ENCODE peak calls at places on chromosome 22, in seven cellular contexts. One of them, this sample, is unnamed.

GRCh38 chr22:17938484-17938924 is 85.9 kb downstream of the MICAL3 start:
- DNase-seq in GM23248: no peak
- DNase-seq in HepG2: peak; percentile 44
- DNase-seq in CD8-positive, alpha-beta memory T cell: no peak
- DNase-seq in heart right ventricle: no peak
- DNase-seq in lung: no peak
- DNase-seq in transverse colon: no peak
- DNase-seq in this sample: no peak

GRCh38 chr22:32326647-32327046 is 31.0 kb upstream of the RFPL3 start:
- DNase-seq in CD8-positive, alpha-beta memory T cell: no peak
- DNase-seq in GM23248: no peak
- DNase-seq in heart right ventricle: no peak
- DNase-seq in transverse colon: no peak
- DNase-seq in lung: peak; percentile 22
- DNase-seq in HepG2: no peak
- DNase-seq in this sample: no peak

GRCh38 chr22:44532466-44533025 is 34.5 kb upstream of the RTL6 start:
- DNase-seq in heart right ventricle: no peak
- DNase-seq in lung: no peak
- DNase-seq in transverse colon: no peak
- DNase-seq in GM23248: no peak
- DNase-seq in HepG2: no peak
- DNase-seq in CD8-positive, alpha-beta memory T cell: no peak
- DNase-seq in this sample: no peak

GRCh38 chr22:22460060-22460459 is 48.5 kb downstream of the ZNF280B start:
- DNase-seq in transverse colon: no peak
- DNase-seq in lung: no peak
- DNase-seq in CD8-positive, alpha-beta memory T cell: no peak
- DNase-seq in heart right ventricle: no peak
- DNase-seq in GM23248: no peak
- DNase-seq in HepG2: no peak
- DNase-seq in this sample: no peak

GRCh38 chr22:45334528-45334927 is 24.8 kb downstream of the FAM118A start:
- DNase-seq in transverse colon: no peak
- DNase-seq in GM23248: no peak
- DNase-seq in HepG2: no peak
- DNase-seq in CD8-positive, alpha-beta memory T cell: no peak
- DNase-seq in heart right ventricle: no peak
- DNase-seq in lung: no peak
- DNase-seq in this sample: no peak

GRCh38 chr22:40008726-40009125 is 14.0 kb downstream of the FAM83F start:
- DNase-seq in CD8-positive, alpha-beta memory T cell: no peak
- DNase-seq in lung: no peak
- DNase-seq in GM23248: no peak
- DNase-seq in heart right ventricle: no peak
- DNase-seq in HepG2: no peak
- DNase-seq in transverse colon: no peak
- DNase-seq in this sample: no peak

GRCh38 chr22:17782158-17782557 is 7.9 kb upstream of the BID start:
- DNase-seq in transverse colon: no peak
- DNase-seq in GM23248: no peak
- DNase-seq in lung: no peak
- DNase-seq in CD8-positive, alpha-beta memory T cell: no peak
- DNase-seq in heart right ventricle: no peak
- DNase-seq in HepG2: no peak
- DNase-seq in this sample: no peak

GRCh38 chr22:43287441-43287840 is 55.7 kb downstream of the SCUBE1 start:
- DNase-seq in CD8-positive, alpha-beta memory T cell: no peak
- DNase-seq in lung: no peak
- DNase-seq in heart right ventricle: no peak
- DNase-seq in transverse colon: no peak
- DNase-seq in HepG2: no peak
- DNase-seq in GM23248: no peak
- DNase-seq in this sample: no peak

GRCh38 chr22:50544078-50544745 is 1.5 kb upstream of the KLHDC7B start:
- DNase-seq in transverse colon: peak; percentile 91
- DNase-seq in lung: peak; percentile 82
- DNase-seq in CD8-positive, alpha-beta memory T cell: peak; percentile 78
- DNase-seq in heart right ventricle: peak; percentile 68
- DNase-seq in HepG2: no peak
- DNase-seq in GM23248: peak; percentile 90
- DNase-seq in this sample: no peak

GRCh38 chr22:27730649-27731433 is 70.7 kb downstream of the MN1 start:
- DNase-seq in GM23248: no peak
- DNase-seq in heart right ventricle: no peak
- DNase-seq in transverse colon: no peak
- DNase-seq in HepG2: no peak
- DNase-seq in lung: no peak
- DNase-seq in CD8-positive, alpha-beta memory T cell: no peak
- DNase-seq in this sample: no peak

GRCh38 chr22:45154383-45154782 is 9.3 kb upstream of the NUP50 start:
- DNase-seq in heart right ventricle: no peak
- DNase-seq in transverse colon: no peak
- DNase-seq in GM23248: peak; percentile 73
- DNase-seq in CD8-positive, alpha-beta memory T cell: no peak
- DNase-seq in lung: no peak
- DNase-seq in HepG2: no peak
- DNase-seq in this sample: no peak

GRCh38 chr22:33512961-33513360 is 407.3 kb downstream of the LARGE1 start:
- DNase-seq in lung: no peak
- DNase-seq in transverse colon: no peak
- DNase-seq in heart right ventricle: no peak
- DNase-seq in HepG2: no peak
- DNase-seq in GM23248: no peak
- DNase-seq in CD8-positive, alpha-beta memory T cell: no peak
- DNase-seq in this sample: no peak

GRCh38 chr22:44735518-44736428 is 16.6 kb upstream of the ARHGAP8 start:
- DNase-seq in lung: peak; percentile 80
- DNase-seq in HepG2: peak; percentile 44
- DNase-seq in transverse colon: peak; percentile 84
- DNase-seq in CD8-positive, alpha-beta memory T cell: peak; percentile 79
- DNase-seq in GM23248: peak; percentile 63
- DNase-seq in heart right ventricle: peak; percentile 70
- DNase-seq in this sample: peak; percentile 70

GRCh38 chr22:27456696-27457503 is 344.7 kb downstream of the MN1 start:
- DNase-seq in HepG2: no peak
- DNase-seq in GM23248: peak; percentile 97
- DNase-seq in heart right ventricle: no peak
- DNase-seq in lung: no peak
- DNase-seq in CD8-positive, alpha-beta memory T cell: no peak
- DNase-seq in transverse colon: no peak
- DNase-seq in this sample: no peak

GRCh38 chr22:49599691-49600451 is 227.8 kb downstream of the BRD1 start:
- DNase-seq in transverse colon: no peak
- DNase-seq in GM23248: no peak
- DNase-seq in CD8-positive, alpha-beta memory T cell: no peak
- DNase-seq in heart right ventricle: no peak
- DNase-seq in lung: no peak
- DNase-seq in HepG2: no peak
- DNase-seq in this sample: no peak

GRCh38 chr22:48737461-48738203 is 1090.0 kb downstream of the BRD1 start:
- DNase-seq in lung: no peak
- DNase-seq in CD8-positive, alpha-beta memory T cell: no peak
- DNase-seq in GM23248: no peak
- DNase-seq in transverse colon: no peak
- DNase-seq in heart right ventricle: no peak
- DNase-seq in HepG2: no peak
- DNase-seq in this sample: no peak

GRCh38 chr22:45228401-45228754 is 12.3 kb downstream of the KIAA0930 start:
- DNase-seq in transverse colon: no peak
- DNase-seq in HepG2: no peak
- DNase-seq in heart right ventricle: no peak
- DNase-seq in GM23248: no peak
- DNase-seq in CD8-positive, alpha-beta memory T cell: no peak
- DNase-seq in lung: no peak
- DNase-seq in this sample: no peak

GRCh38 chr22:40196628-40197027 is 18.9 kb downstream of the TNRC6B start:
- DNase-seq in heart right ventricle: no peak
- DNase-seq in HepG2: no peak
- DNase-seq in CD8-positive, alpha-beta memory T cell: no peak
- DNase-seq in lung: no peak
- DNase-seq in transverse colon: no peak
- DNase-seq in GM23248: peak; percentile 98
- DNase-seq in this sample: peak; percentile 80

GRCh38 chr22:31291403-31291715 is 929 bp downstream of the PIK3IP1 start:
- DNase-seq in GM23248: no peak
- DNase-seq in heart right ventricle: no peak
- DNase-seq in HepG2: no peak
- DNase-seq in lung: no peak
- DNase-seq in transverse colon: no peak
- DNase-seq in CD8-positive, alpha-beta memory T cell: no peak
- DNase-seq in this sample: no peak

GRCh38 chr22:31289335-31289734 is 3.0 kb downstream of the PIK3IP1 start:
- DNase-seq in lung: no peak
- DNase-seq in heart right ventricle: no peak
- DNase-seq in CD8-positive, alpha-beta memory T cell: no peak
- DNase-seq in transverse colon: peak; percentile 71
- DNase-seq in HepG2: no peak
- DNase-seq in GM23248: no peak
- DNase-seq in this sample: no peak

GRCh38 chr22:31288496-31289235 is 3.6 kb downstream of the PIK3IP1 start:
- DNase-seq in HepG2: no peak
- DNase-seq in transverse colon: no peak
- DNase-seq in GM23248: no peak
- DNase-seq in heart right ventricle: no peak
- DNase-seq in lung: peak; percentile 52
- DNase-seq in CD8-positive, alpha-beta memory T cell: no peak
- DNase-seq in this sample: no peak

GRCh38 chr22:31290494-31291402 is 1.5 kb downstream of the PIK3IP1 start:
- DNase-seq in transverse colon: peak; percentile 98
- DNase-seq in heart right ventricle: peak; percentile 96
- DNase-seq in CD8-positive, alpha-beta memory T cell: peak; percentile 94
- DNase-seq in lung: peak; percentile 94
- DNase-seq in HepG2: peak; percentile 78
- DNase-seq in GM23248: peak; percentile 99
- DNase-seq in this sample: peak; percentile 94

DNA sequence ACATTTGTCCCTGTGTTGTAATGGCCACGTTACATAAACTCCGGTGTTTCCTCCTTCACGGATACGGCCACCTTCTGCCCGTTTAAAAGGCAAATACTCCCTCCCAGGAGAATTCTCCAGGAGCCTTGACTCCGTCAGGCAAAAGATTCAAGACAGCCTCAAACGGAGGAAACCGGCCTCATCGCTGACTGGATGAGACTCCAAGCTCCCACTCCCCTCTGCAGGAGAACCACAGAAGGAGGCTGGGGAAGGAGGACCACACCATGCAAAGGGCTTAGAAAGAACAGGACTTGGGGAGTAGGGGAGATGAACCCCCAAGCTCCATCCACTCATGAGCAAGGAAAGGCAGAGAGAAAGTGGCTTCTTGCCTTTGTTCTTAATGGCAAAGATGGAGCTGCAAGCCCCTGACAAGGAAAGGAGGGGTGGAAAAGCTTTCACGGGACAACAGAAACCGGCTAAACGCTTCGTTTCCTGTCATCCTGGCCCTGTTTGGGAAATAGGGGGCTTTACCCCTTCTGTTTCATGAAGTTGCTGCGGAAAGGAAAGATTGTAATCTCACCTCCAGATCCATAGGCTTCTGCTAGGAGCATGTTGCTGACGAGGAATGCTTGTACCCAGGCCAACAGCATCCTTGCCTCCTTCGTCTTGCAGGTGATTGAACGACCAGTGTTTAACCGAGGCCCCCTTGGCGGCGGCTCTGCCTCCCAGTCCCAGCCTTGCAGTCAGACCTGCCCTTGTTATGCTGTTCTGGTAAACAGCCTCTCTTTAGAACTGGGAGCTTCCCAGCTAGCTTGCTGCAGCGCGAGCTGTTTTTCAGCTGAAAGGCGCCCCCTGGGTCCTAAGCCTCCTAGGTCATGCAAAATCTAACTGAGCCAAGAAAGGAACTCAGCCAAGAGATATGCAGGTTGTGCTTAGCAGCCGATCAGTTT is at the start of gene PIK3IP1:
- DNase-seq in lung: peak; percentile 87
- DNase-seq in heart right ventricle: peak; percentile 94
- DNase-seq in HepG2: peak; percentile 77
- DNase-seq in transverse colon: peak; percentile 95
- DNase-seq in GM23248: peak; percentile 91
- DNase-seq in CD8-positive, alpha-beta memory T cell: peak; percentile 74
- DNase-seq in this sample: peak; percentile 93
- H3K4me1 ChIP-seq in lung: peaks cover 11% of the 10 kb centered on the region
- H3K4me1 ChIP-seq in heart right ventricle: peaks cover 89% of the 10 kb centered on the region
- H3K4me1 ChIP-seq in HepG2: peaks cover 37% of the 10 kb centered on the region
- H3K4me1 ChIP-seq in transverse colon: peaks cover 50% of the 10 kb centered on the region
- H3K4me1 ChIP-seq in GM23248: peaks cover 21% of the 10 kb centered on the region
- H3K4me1 ChIP-seq in CD8-positive, alpha-beta memory T cell: peaks cover 59% of the 10 kb centered on the region
- H3K4me1 ChIP-seq in this sample: peaks cover 7% of the 10 kb centered on the region

GRCh38 chr22:47154621-47155081 is 392.2 kb downstream of the TBC1D22A start:
- DNase-seq in GM23248: peak; percentile 93
- DNase-seq in lung: no peak
- DNase-seq in transverse colon: no peak
- DNase-seq in heart right ventricle: peak; percentile 59
- DNase-seq in HepG2: no peak
- DNase-seq in CD8-positive, alpha-beta memory T cell: no peak
- DNase-seq in this sample: peak; percentile 68
- H3K4me3 ChIP-seq in GM23248: peak overlapping the region; percentile 66
- H3K4me3 ChIP-seq in lung: no peak overlapping the region
- H3K4me3 ChIP-seq in transverse colon: no peak overlapping the region
- H3K4me3 ChIP-seq in heart right ventricle: peak overlapping the region; percentile 24
- H3K4me3 ChIP-seq in HepG2: no peak overlapping the region
- H3K4me3 ChIP-seq in CD8-positive, alpha-beta memory T cell: no peak overlapping the region
- H3K4me3 ChIP-seq in this sample: peak overlapping the region; percentile 27

GRCh38 chr22:38309614-38310517 is 7.4 kb downstream of the CSNK1E start:
- DNase-seq in GM23248: peak; percentile 73
- DNase-seq in CD8-positive, alpha-beta memory T cell: no peak
- DNase-seq in lung: no peak
- DNase-seq in transverse colon: no peak
- DNase-seq in heart right ventricle: no peak
- DNase-seq in HepG2: peak; percentile 94
- DNase-seq in this sample: peak; percentile 37
- H3K36me3 ChIP-seq in GM23248: peaks cover 14% of the 10 kb centered on the region
- H3K36me3 ChIP-seq in CD8-positive, alpha-beta memory T cell: no peaks in the 10 kb centered on the region
- H3K36me3 ChIP-seq in lung: peaks cover 20% of the 10 kb centered on the region
- H3K36me3 ChIP-seq in transverse colon: no peaks in the 10 kb centered on the region
- H3K36me3 ChIP-seq in heart right ventricle: no peaks in the 10 kb centered on the region
- H3K36me3 ChIP-seq in HepG2: peaks cover 34% of the 10 kb centered on the region
- H3K36me3 ChIP-seq in this sample: no peaks in the 10 kb centered on the region

GRCh38 chr22:35349368-35349703 is 31.6 kb upstream of the HMOX1 start:
- DNase-seq in CD8-positive, alpha-beta memory T cell: no peak
- DNase-seq in heart right ventricle: no peak
- DNase-seq in GM23248: no peak
- DNase-seq in transverse colon: no peak
- DNase-seq in lung: no peak
- DNase-seq in HepG2: no peak
- DNase-seq in this sample: no peak

GRCh38 chr22:35348026-35348590 is 32.8 kb upstream of the HMOX1 start:
- DNase-seq in HepG2: no peak
- DNase-seq in GM23248: no peak
- DNase-seq in transverse colon: no peak
- DNase-seq in CD8-positive, alpha-beta memory T cell: no peak
- DNase-seq in lung: no peak
- DNase-seq in heart right ventricle: no peak
- DNase-seq in this sample: no peak

GRCh38 chr22:35349704-35350538 is 31.0 kb upstream of the HMOX1 start:
- DNase-seq in CD8-positive, alpha-beta memory T cell: no peak
- DNase-seq in heart right ventricle: no peak
- DNase-seq in GM23248: peak; percentile 48
- DNase-seq in HepG2: no peak
- DNase-seq in lung: no peak
- DNase-seq in transverse colon: no peak
- DNase-seq in this sample: peak; percentile 37

GRCh38 chr22:35347462-35347861 is 33.4 kb upstream of the HMOX1 start:
- DNase-seq in HepG2: no peak
- DNase-seq in heart right ventricle: no peak
- DNase-seq in lung: no peak
- DNase-seq in CD8-positive, alpha-beta memory T cell: no peak
- DNase-seq in GM23248: no peak
- DNase-seq in transverse colon: no peak
- DNase-seq in this sample: no peak

GRCh38 chr22:35348703-35349102 is 32.2 kb upstream of the HMOX1 start:
- DNase-seq in CD8-positive, alpha-beta memory T cell: no peak
- DNase-seq in HepG2: no peak
- DNase-seq in heart right ventricle: no peak
- DNase-seq in GM23248: no peak
- DNase-seq in transverse colon: no peak
- DNase-seq in lung: no peak
- DNase-seq in this sample: no peak
- H3K4me1 ChIP-seq in CD8-positive, alpha-beta memory T cell: peaks cover 16% of the 10 kb centered on the region
- H3K4me1 ChIP-seq in HepG2: peaks cover 34% of the 10 kb centered on the region
- H3K4me1 ChIP-seq in heart right ventricle: peaks cover 38% of the 10 kb centered on the region
- H3K4me1 ChIP-seq in GM23248: peaks cover 15% of the 10 kb centered on the region
- H3K4me1 ChIP-seq in transverse colon: peaks cover 24% of the 10 kb centered on the region
- H3K4me1 ChIP-seq in lung: peaks cover 5% of the 10 kb centered on the region
- H3K4me1 ChIP-seq in this sample: peaks cover 10% of the 10 kb centered on the region

This sample was measured in uterus.